ENCODE peak calls at places on chromosome 6, in nine cellular contexts. One of them, this sample, is unnamed.
A peak's percentile ranks its signal among the peaks of the same experiment; 100 is the strongest.

GRCh38 chr6:87623248-87623647 is 33.3 kb downstream of the ORC3 start:
- DNase-seq in left colon: no peak
- DNase-seq in psoas muscle: no peak
- DNase-seq in GM03348: peak; percentile 24
- DNase-seq in left ventricle myocardium superior: no peak
- DNase-seq in adipocyte: peak; percentile 63
- DNase-seq in NCI-H524: no peak
- DNase-seq in NCI-H345: no peak
- DNase-seq in astrocyte: peak; percentile 55
- DNase-seq in this sample: peak; percentile 47

GRCh38 chr6:10951675-10952282 is 64.9 kb downstream of the SYCP2L start:
- DNase-seq in NCI-H345: peak; percentile 1
- DNase-seq in NCI-H524: peak; percentile 32
- DNase-seq in adipocyte: peak; percentile 78
- DNase-seq in GM03348: peak; percentile 71
- DNase-seq in astrocyte: peak; percentile 68
- DNase-seq in left ventricle myocardium superior: no peak
- DNase-seq in psoas muscle: no peak
- DNase-seq in left colon: no peak
- DNase-seq in this sample: no peak

GRCh38 chr6:88705601-88706000 is 257.8 kb downstream of the RNGTT start:
- DNase-seq in psoas muscle: no peak
- DNase-seq in adipocyte: no peak
- DNase-seq in NCI-H524: no peak
- DNase-seq in NCI-H345: no peak
- DNase-seq in GM03348: no peak
- DNase-seq in left colon: no peak
- DNase-seq in left ventricle myocardium superior: no peak
- DNase-seq in astrocyte: no peak
- DNase-seq in this sample: no peak

GRCh38 chr6:115601509-115601908 is 459.2 kb downstream of the FRK start:
- DNase-seq in GM03348: no peak
- DNase-seq in left ventricle myocardium superior: no peak
- DNase-seq in left colon: no peak
- DNase-seq in psoas muscle: no peak
- DNase-seq in adipocyte: no peak
- DNase-seq in NCI-H345: no peak
- DNase-seq in NCI-H524: no peak
- DNase-seq in astrocyte: no peak
- DNase-seq in this sample: no peak

GRCh38 chr6:38708483-38708882 is 5.5 kb upstream of the GLO1 start:
- DNase-seq in NCI-H345: no peak
- DNase-seq in astrocyte: no peak
- DNase-seq in GM03348: no peak
- DNase-seq in psoas muscle: no peak
- DNase-seq in adipocyte: peak; percentile 22
- DNase-seq in NCI-H524: peak; percentile 8
- DNase-seq in left ventricle myocardium superior: no peak
- DNase-seq in left colon: no peak
- DNase-seq in this sample: no peak

GRCh38 chr6:66866801-66867200 is 1159.8 kb upstream of the EYS start:
- DNase-seq in psoas muscle: no peak
- DNase-seq in GM03348: no peak
- DNase-seq in left ventricle myocardium superior: no peak
- DNase-seq in adipocyte: no peak
- DNase-seq in left colon: no peak
- DNase-seq in astrocyte: no peak
- DNase-seq in NCI-H345: no peak
- DNase-seq in NCI-H524: no peak
- DNase-seq in this sample: no peak

GRCh38 chr6:81756690-81757089 is 4.2 kb upstream of the TENT5A start:
- DNase-seq in GM03348: no peak
- DNase-seq in adipocyte: no peak
- DNase-seq in NCI-H345: no peak
- DNase-seq in left ventricle myocardium superior: no peak
- DNase-seq in astrocyte: no peak
- DNase-seq in left colon: no peak
- DNase-seq in psoas muscle: no peak
- DNase-seq in NCI-H524: no peak
- DNase-seq in this sample: no peak

GRCh38 chr6:40336986-40337780 is 250.0 kb downstream of the LRFN2 start:
- DNase-seq in GM03348: no peak
- DNase-seq in psoas muscle: no peak
- DNase-seq in NCI-H345: no peak
- DNase-seq in left ventricle myocardium superior: no peak
- DNase-seq in astrocyte: no peak
- DNase-seq in NCI-H524: peak; percentile 96
- DNase-seq in left colon: no peak
- DNase-seq in adipocyte: no peak
- DNase-seq in this sample: no peak

GRCh38 chr6:92180090-92180489 is 1239.3 kb downstream of the EPHA7 start:
- DNase-seq in GM03348: no peak
- DNase-seq in astrocyte: peak; percentile 1
- DNase-seq in left ventricle myocardium superior: no peak
- DNase-seq in NCI-H524: peak; percentile 67
- DNase-seq in left colon: no peak
- DNase-seq in NCI-H345: no peak
- DNase-seq in psoas muscle: no peak
- DNase-seq in adipocyte: no peak
- DNase-seq in this sample: no peak

GRCh38 chr6:146546440-146546839 is 2.8 kb downstream of the RAB32 start:
- DNase-seq in adipocyte: peak; percentile 95
- DNase-seq in psoas muscle: no peak
- DNase-seq in left colon: no peak
- DNase-seq in GM03348: peak; percentile 77
- DNase-seq in NCI-H524: no peak
- DNase-seq in NCI-H345: no peak
- DNase-seq in left ventricle myocardium superior: no peak
- DNase-seq in astrocyte: peak; percentile 91
- DNase-seq in this sample: peak; percentile 66

GRCh38 chr6:134683783-134684765 is 265.8 kb downstream of the ALDH8A1 start:
- DNase-seq in astrocyte: peak; percentile 48
- DNase-seq in adipocyte: peak; percentile 67
- DNase-seq in psoas muscle: no peak
- DNase-seq in NCI-H524: no peak
- DNase-seq in GM03348: peak; percentile 24
- DNase-seq in NCI-H345: no peak
- DNase-seq in left colon: no peak
- DNase-seq in left ventricle myocardium superior: no peak
- DNase-seq in this sample: peak; percentile 39

GRCh38 chr6:12506211-12506610 is 210.4 kb upstream of the PHACTR1 start:
- DNase-seq in psoas muscle: no peak
- DNase-seq in NCI-H345: no peak
- DNase-seq in NCI-H524: no peak
- DNase-seq in adipocyte: no peak
- DNase-seq in GM03348: no peak
- DNase-seq in left ventricle myocardium superior: no peak
- DNase-seq in left colon: no peak
- DNase-seq in astrocyte: no peak
- DNase-seq in this sample: no peak

GRCh38 chr6:42279144-42279781 is 61.6 kb upstream of the MRPS10 start:
- DNase-seq in left colon: peak; percentile 68
- DNase-seq in NCI-H345: no peak
- DNase-seq in adipocyte: peak; percentile 24
- DNase-seq in GM03348: peak; percentile 79
- DNase-seq in NCI-H524: no peak
- DNase-seq in psoas muscle: peak; percentile 38
- DNase-seq in astrocyte: peak; percentile 36
- DNase-seq in left ventricle myocardium superior: peak; percentile 48
- DNase-seq in this sample: peak; percentile 93

GRCh38 chr6:90184334-90185298 is 112.0 kb downstream of the BACH2 start:
- DNase-seq in astrocyte: peak; percentile 77
- DNase-seq in adipocyte: no peak
- DNase-seq in psoas muscle: no peak
- DNase-seq in NCI-H345: peak; percentile 95
- DNase-seq in left ventricle myocardium superior: no peak
- DNase-seq in GM03348: no peak
- DNase-seq in NCI-H524: no peak
- DNase-seq in left colon: no peak
- DNase-seq in this sample: no peak

GRCh38 chr6:36114798-36115408 is 15.4 kb upstream of the MAPK13 start:
- DNase-seq in astrocyte: no peak
- DNase-seq in adipocyte: no peak
- DNase-seq in left colon: no peak
- DNase-seq in NCI-H524: no peak
- DNase-seq in GM03348: no peak
- DNase-seq in NCI-H345: no peak
- DNase-seq in psoas muscle: no peak
- DNase-seq in left ventricle myocardium superior: no peak
- DNase-seq in this sample: peak; percentile 29

GRCh38 chr6:39684790-39685485 is 40.3 kb downstream of the KIF6 start:
- DNase-seq in psoas muscle: no peak
- DNase-seq in astrocyte: peak; percentile 30
- DNase-seq in GM03348: peak; percentile 9
- DNase-seq in left ventricle myocardium superior: no peak
- DNase-seq in left colon: no peak
- DNase-seq in NCI-H345: no peak
- DNase-seq in NCI-H524: no peak
- DNase-seq in adipocyte: no peak
- DNase-seq in this sample: peak; percentile 17

GRCh38 chr6:126039284-126039683 is 52.9 kb downstream of the TRMT11 start:
- DNase-seq in left colon: no peak
- DNase-seq in NCI-H345: no peak
- DNase-seq in GM03348: peak; percentile 14
- DNase-seq in astrocyte: peak; percentile 85
- DNase-seq in adipocyte: peak; percentile 13
- DNase-seq in NCI-H524: no peak
- DNase-seq in psoas muscle: no peak
- DNase-seq in left ventricle myocardium superior: no peak
- DNase-seq in this sample: no peak

GRCh38 chr6:152680879-152681517 is 16.7 kb upstream of the MYCT1 start:
- DNase-seq in psoas muscle: no peak
- DNase-seq in GM03348: no peak
- DNase-seq in left ventricle myocardium superior: no peak
- DNase-seq in NCI-H524: no peak
- DNase-seq in adipocyte: no peak
- DNase-seq in astrocyte: no peak
- DNase-seq in left colon: no peak
- DNase-seq in NCI-H345: no peak
- DNase-seq in this sample: no peak

GRCh38 chr6:118810420-118811027 is 83.4 kb upstream of the ASF1A start:
- DNase-seq in astrocyte: no peak
- DNase-seq in psoas muscle: no peak
- DNase-seq in GM03348: no peak
- DNase-seq in left ventricle myocardium superior: no peak
- DNase-seq in NCI-H524: no peak
- DNase-seq in NCI-H345: no peak
- DNase-seq in adipocyte: no peak
- DNase-seq in left colon: peak; percentile 19
- DNase-seq in this sample: no peak

GRCh38 chr6:110233769-110234374 is 53.6 kb downstream of the CDC40 start:
- DNase-seq in left ventricle myocardium superior: no peak
- DNase-seq in left colon: no peak
- DNase-seq in astrocyte: peak; percentile 10
- DNase-seq in NCI-H345: no peak
- DNase-seq in psoas muscle: no peak
- DNase-seq in GM03348: peak; percentile 35
- DNase-seq in NCI-H524: no peak
- DNase-seq in adipocyte: peak; percentile 45
- DNase-seq in this sample: no peak

GRCh38 chr6:5025911-5026819 is 22.3 kb upstream of the RPP40 start:
- DNase-seq in left ventricle myocardium superior: peak; percentile 70
- DNase-seq in astrocyte: peak; percentile 24
- DNase-seq in NCI-H524: peak; percentile 72
- DNase-seq in adipocyte: peak; percentile 86
- DNase-seq in left colon: peak; percentile 57
- DNase-seq in NCI-H345: peak; percentile 46
- DNase-seq in GM03348: peak; percentile 86
- DNase-seq in psoas muscle: peak; percentile 48
- DNase-seq in this sample: peak; percentile 85

GRCh38 chr6:41527721-41528408 is 18.3 kb upstream of the FOXP4 start:
- DNase-seq in GM03348: peak; percentile 45
- DNase-seq in psoas muscle: no peak
- DNase-seq in adipocyte: peak; percentile 69
- DNase-seq in left ventricle myocardium superior: no peak
- DNase-seq in astrocyte: no peak
- DNase-seq in NCI-H524: peak; percentile 72
- DNase-seq in left colon: peak; percentile 60
- DNase-seq in NCI-H345: peak; percentile 30
- DNase-seq in this sample: peak; percentile 90

GRCh38 chr6:112033824-112034223 is 20.1 kb upstream of the CCN6 start:
- DNase-seq in astrocyte: no peak
- DNase-seq in NCI-H524: no peak
- DNase-seq in left ventricle myocardium superior: no peak
- DNase-seq in adipocyte: no peak
- DNase-seq in GM03348: no peak
- DNase-seq in left colon: no peak
- DNase-seq in psoas muscle: no peak
- DNase-seq in NCI-H345: no peak
- DNase-seq in this sample: no peak

GRCh38 chr6:159110013-159110412 is 59.2 kb upstream of the FNDC1 start:
- DNase-seq in NCI-H524: peak; percentile 77
- DNase-seq in adipocyte: peak; percentile 52
- DNase-seq in left ventricle myocardium superior: no peak
- DNase-seq in GM03348: peak; percentile 55
- DNase-seq in left colon: no peak
- DNase-seq in astrocyte: peak; percentile 18
- DNase-seq in psoas muscle: no peak
- DNase-seq in NCI-H345: peak; percentile 9
- DNase-seq in this sample: peak; percentile 85

GRCh38 chr6:49849121-49849907 is 17.0 kb downstream of the CRISP1 start:
- DNase-seq in left ventricle myocardium superior: no peak
- DNase-seq in NCI-H345: peak; percentile 78
- DNase-seq in astrocyte: peak; percentile 25
- DNase-seq in psoas muscle: no peak
- DNase-seq in GM03348: peak; percentile 51
- DNase-seq in adipocyte: peak; percentile 83
- DNase-seq in NCI-H524: peak; percentile 53
- DNase-seq in left colon: no peak
- DNase-seq in this sample: no peak

GRCh38 chr6:108998460-108998859 is 96.2 kb downstream of the SESN1 start:
- DNase-seq in NCI-H345: no peak
- DNase-seq in left colon: no peak
- DNase-seq in NCI-H524: no peak
- DNase-seq in GM03348: no peak
- DNase-seq in astrocyte: no peak
- DNase-seq in psoas muscle: no peak
- DNase-seq in adipocyte: no peak
- DNase-seq in left ventricle myocardium superior: no peak
- DNase-seq in this sample: no peak

GRCh38 chr6:149268768-149269167 is 48.7 kb upstream of the TAB2 start:
- DNase-seq in GM03348: no peak
- DNase-seq in psoas muscle: no peak
- DNase-seq in left ventricle myocardium superior: no peak
- DNase-seq in adipocyte: no peak
- DNase-seq in left colon: no peak
- DNase-seq in NCI-H524: no peak
- DNase-seq in astrocyte: peak; percentile 16
- DNase-seq in NCI-H345: no peak
- DNase-seq in this sample: no peak

GRCh38 chr6:33837971-33838665 is 34.3 kb upstream of the MLN start:
- DNase-seq in left colon: no peak
- DNase-seq in GM03348: peak; percentile 85
- DNase-seq in left ventricle myocardium superior: no peak
- DNase-seq in NCI-H345: no peak
- DNase-seq in psoas muscle: no peak
- DNase-seq in adipocyte: peak; percentile 9
- DNase-seq in NCI-H524: peak; percentile 32
- DNase-seq in astrocyte: peak; percentile 35
- DNase-seq in this sample: peak; percentile 94

GRCh38 chr6:492178-492577 is 100.6 kb downstream of the IRF4 start:
- DNase-seq in astrocyte: no peak
- DNase-seq in psoas muscle: no peak
- DNase-seq in adipocyte: no peak
- DNase-seq in NCI-H524: no peak
- DNase-seq in left ventricle myocardium superior: no peak
- DNase-seq in NCI-H345: no peak
- DNase-seq in left colon: no peak
- DNase-seq in GM03348: no peak
- DNase-seq in this sample: no peak

GRCh38 chr6:27553123-27553904 is 80.4 kb upstream of the ZNF184 start:
- DNase-seq in left colon: no peak
- DNase-seq in NCI-H524: peak; percentile 88
- DNase-seq in psoas muscle: no peak
- DNase-seq in left ventricle myocardium superior: no peak
- DNase-seq in GM03348: no peak
- DNase-seq in NCI-H345: no peak
- DNase-seq in astrocyte: peak; percentile 31
- DNase-seq in adipocyte: peak; percentile 29
- DNase-seq in this sample: peak; percentile 74

GRCh38 chr6:41887355-41887754 is 7.8 kb downstream of the USP49 start:
- DNase-seq in psoas muscle: no peak
- DNase-seq in adipocyte: peak; percentile 39
- DNase-seq in GM03348: peak; percentile 33
- DNase-seq in NCI-H345: no peak
- DNase-seq in left colon: no peak
- DNase-seq in astrocyte: no peak
- DNase-seq in left ventricle myocardium superior: no peak
- DNase-seq in NCI-H524: peak; percentile 64
- DNase-seq in this sample: no peak

This sample was measured in osteoblast.